ENCODE peak calls at places on chromosome X, in nine cellular contexts. One of them, this sample, is unnamed.

GRCh38 chrX:11954196-11954595 is 184.1 kb upstream of the FRMPD4 start:
- DNase-seq in activated CD4-positive, alpha-beta T cell treated with anti-CD3 and anti-CD28 coated beads for 24 hours: no peak
- DNase-seq in stimulated activated CD4-positive, alpha-beta T cell treated with anti-CD3 and anti-CD28 coated beads, Interleukin-15, amount 100 ng/mL, for 1 hour: no peak
- DNase-seq in NCI-H2171 treated with DMSO at 0.1 percent for 48 hours: no peak
- DNase-seq in ureter: no peak
- DNase-seq in SW 1271: no peak
- DNase-seq in activated CD8-positive, alpha-beta memory T cell treated with anti-CD3 and anti-CD28 coated beads for 1 hour: no peak
- DNase-seq in left colon: no peak
- DNase-seq in AG10803: peak
- DNase-seq in this sample: no peak

GRCh38 chrX:78574306-78574705 is 84.8 kb downstream of the RTL3 start:
- DNase-seq in activated CD4-positive, alpha-beta T cell treated with anti-CD3 and anti-CD28 coated beads for 24 hours: no peak
- DNase-seq in stimulated activated CD4-positive, alpha-beta T cell treated with anti-CD3 and anti-CD28 coated beads, Interleukin-15, amount 100 ng/mL, for 1 hour: no peak
- DNase-seq in NCI-H2171 treated with DMSO at 0.1 percent for 48 hours: no peak
- DNase-seq in ureter: no peak
- DNase-seq in SW 1271: no peak
- DNase-seq in activated CD8-positive, alpha-beta memory T cell treated with anti-CD3 and anti-CD28 coated beads for 1 hour: no peak
- DNase-seq in left colon: peak
- DNase-seq in AG10803: no peak
- DNase-seq in this sample: no peak

GRCh38 chrX:120486786-120487185 is 17.7 kb upstream of the LAMP2 start:
- DNase-seq in activated CD4-positive, alpha-beta T cell treated with anti-CD3 and anti-CD28 coated beads for 24 hours: no peak
- DNase-seq in stimulated activated CD4-positive, alpha-beta T cell treated with anti-CD3 and anti-CD28 coated beads, Interleukin-15, amount 100 ng/mL, for 1 hour: no peak
- DNase-seq in NCI-H2171 treated with DMSO at 0.1 percent for 48 hours: no peak
- DNase-seq in ureter: no peak
- DNase-seq in SW 1271: no peak
- DNase-seq in activated CD8-positive, alpha-beta memory T cell treated with anti-CD3 and anti-CD28 coated beads for 1 hour: no peak
- DNase-seq in left colon: no peak
- DNase-seq in AG10803: no peak
- DNase-seq in this sample: no peak

GRCh38 chrX:11254417-11255109 is 38.6 kb upstream of the AMELX start:
- DNase-seq in activated CD4-positive, alpha-beta T cell treated with anti-CD3 and anti-CD28 coated beads for 24 hours: no peak
- DNase-seq in stimulated activated CD4-positive, alpha-beta T cell treated with anti-CD3 and anti-CD28 coated beads, Interleukin-15, amount 100 ng/mL, for 1 hour: no peak
- DNase-seq in NCI-H2171 treated with DMSO at 0.1 percent for 48 hours: no peak
- DNase-seq in ureter: no peak
- DNase-seq in SW 1271: no peak
- DNase-seq in activated CD8-positive, alpha-beta memory T cell treated with anti-CD3 and anti-CD28 coated beads for 1 hour: no peak
- DNase-seq in left colon: no peak
- DNase-seq in AG10803: no peak
- DNase-seq in this sample: no peak

GRCh38 chrX:37754518-37754917 is 25.3 kb upstream of the CYBB start:
- DNase-seq in activated CD4-positive, alpha-beta T cell treated with anti-CD3 and anti-CD28 coated beads for 24 hours: no peak
- DNase-seq in stimulated activated CD4-positive, alpha-beta T cell treated with anti-CD3 and anti-CD28 coated beads, Interleukin-15, amount 100 ng/mL, for 1 hour: no peak
- DNase-seq in NCI-H2171 treated with DMSO at 0.1 percent for 48 hours: no peak
- DNase-seq in ureter: no peak
- DNase-seq in SW 1271: no peak
- DNase-seq in activated CD8-positive, alpha-beta memory T cell treated with anti-CD3 and anti-CD28 coated beads for 1 hour: no peak
- DNase-seq in left colon: no peak
- DNase-seq in AG10803: no peak
- DNase-seq in this sample: no peak

GRCh38 chrX:84046403-84046984 is 141.5 kb downstream of the RPS6KA6 start:
- DNase-seq in activated CD4-positive, alpha-beta T cell treated with anti-CD3 and anti-CD28 coated beads for 24 hours: no peak
- DNase-seq in stimulated activated CD4-positive, alpha-beta T cell treated with anti-CD3 and anti-CD28 coated beads, Interleukin-15, amount 100 ng/mL, for 1 hour: no peak
- DNase-seq in NCI-H2171 treated with DMSO at 0.1 percent for 48 hours: peak
- DNase-seq in ureter: no peak
- DNase-seq in SW 1271: peak
- DNase-seq in activated CD8-positive, alpha-beta memory T cell treated with anti-CD3 and anti-CD28 coated beads for 1 hour: no peak
- DNase-seq in left colon: no peak
- DNase-seq in AG10803: peak
- DNase-seq in this sample: peak

GRCh38 chrX:25198891-25199290 is 183.1 kb upstream of the ARX start:
- DNase-seq in activated CD4-positive, alpha-beta T cell treated with anti-CD3 and anti-CD28 coated beads for 24 hours: no peak
- DNase-seq in stimulated activated CD4-positive, alpha-beta T cell treated with anti-CD3 and anti-CD28 coated beads, Interleukin-15, amount 100 ng/mL, for 1 hour: no peak
- DNase-seq in NCI-H2171 treated with DMSO at 0.1 percent for 48 hours: no peak
- DNase-seq in ureter: no peak
- DNase-seq in SW 1271: no peak
- DNase-seq in activated CD8-positive, alpha-beta memory T cell treated with anti-CD3 and anti-CD28 coated beads for 1 hour: no peak
- DNase-seq in left colon: no peak
- DNase-seq in AG10803: no peak
- DNase-seq in this sample: no peak

GRCh38 chrX:10041383-10041782 is 74.2 kb downstream of the CLDN34 start:
- DNase-seq in activated CD4-positive, alpha-beta T cell treated with anti-CD3 and anti-CD28 coated beads for 24 hours: no peak
- DNase-seq in stimulated activated CD4-positive, alpha-beta T cell treated with anti-CD3 and anti-CD28 coated beads, Interleukin-15, amount 100 ng/mL, for 1 hour: no peak
- DNase-seq in NCI-H2171 treated with DMSO at 0.1 percent for 48 hours: no peak
- DNase-seq in ureter: no peak
- DNase-seq in SW 1271: no peak
- DNase-seq in activated CD8-positive, alpha-beta memory T cell treated with anti-CD3 and anti-CD28 coated beads for 1 hour: no peak
- DNase-seq in left colon: no peak
- DNase-seq in AG10803: peak
- DNase-seq in this sample: no peak

GRCh38 chrX:40278340-40279090 is 180.8 kb upstream of the BCOR start:
- DNase-seq in activated CD4-positive, alpha-beta T cell treated with anti-CD3 and anti-CD28 coated beads for 24 hours: no peak
- DNase-seq in stimulated activated CD4-positive, alpha-beta T cell treated with anti-CD3 and anti-CD28 coated beads, Interleukin-15, amount 100 ng/mL, for 1 hour: peak
- DNase-seq in NCI-H2171 treated with DMSO at 0.1 percent for 48 hours: no peak
- DNase-seq in ureter: no peak
- DNase-seq in SW 1271: no peak
- DNase-seq in activated CD8-positive, alpha-beta memory T cell treated with anti-CD3 and anti-CD28 coated beads for 1 hour: peak
- DNase-seq in left colon: no peak
- DNase-seq in AG10803: peak
- DNase-seq in this sample: no peak

GRCh38 chrX:153708415-153708814 is 15.8 kb downstream of the BCAP31 start:
- DNase-seq in activated CD4-positive, alpha-beta T cell treated with anti-CD3 and anti-CD28 coated beads for 24 hours: peak
- DNase-seq in stimulated activated CD4-positive, alpha-beta T cell treated with anti-CD3 and anti-CD28 coated beads, Interleukin-15, amount 100 ng/mL, for 1 hour: no peak
- DNase-seq in NCI-H2171 treated with DMSO at 0.1 percent for 48 hours: peak
- DNase-seq in ureter: peak
- DNase-seq in SW 1271: peak
- DNase-seq in activated CD8-positive, alpha-beta memory T cell treated with anti-CD3 and anti-CD28 coated beads for 1 hour: no peak
- DNase-seq in left colon: peak
- DNase-seq in AG10803: peak
- DNase-seq in this sample: peak

GRCh38 chrX:71081348-71082148 is 13.4 kb upstream of the SNX12 start:
- DNase-seq in activated CD4-positive, alpha-beta T cell treated with anti-CD3 and anti-CD28 coated beads for 24 hours: no peak
- DNase-seq in stimulated activated CD4-positive, alpha-beta T cell treated with anti-CD3 and anti-CD28 coated beads, Interleukin-15, amount 100 ng/mL, for 1 hour: no peak
- DNase-seq in NCI-H2171 treated with DMSO at 0.1 percent for 48 hours: no peak
- DNase-seq in ureter: no peak
- DNase-seq in SW 1271: no peak
- DNase-seq in activated CD8-positive, alpha-beta memory T cell treated with anti-CD3 and anti-CD28 coated beads for 1 hour: no peak
- DNase-seq in left colon: no peak
- DNase-seq in AG10803: peak
- DNase-seq in this sample: no peak

GRCh38 chrX:68139791-68140190 is 293.5 kb downstream of the OPHN1 start:
- DNase-seq in activated CD4-positive, alpha-beta T cell treated with anti-CD3 and anti-CD28 coated beads for 24 hours: no peak
- DNase-seq in stimulated activated CD4-positive, alpha-beta T cell treated with anti-CD3 and anti-CD28 coated beads, Interleukin-15, amount 100 ng/mL, for 1 hour: no peak
- DNase-seq in NCI-H2171 treated with DMSO at 0.1 percent for 48 hours: no peak
- DNase-seq in ureter: no peak
- DNase-seq in SW 1271: no peak
- DNase-seq in activated CD8-positive, alpha-beta memory T cell treated with anti-CD3 and anti-CD28 coated beads for 1 hour: no peak
- DNase-seq in left colon: no peak
- DNase-seq in AG10803: peak
- DNase-seq in this sample: no peak

GRCh38 chrX:153875391-153876111 is 10.4 kb downstream of the L1CAM start:
- DNase-seq in activated CD4-positive, alpha-beta T cell treated with anti-CD3 and anti-CD28 coated beads for 24 hours: peak
- DNase-seq in stimulated activated CD4-positive, alpha-beta T cell treated with anti-CD3 and anti-CD28 coated beads, Interleukin-15, amount 100 ng/mL, for 1 hour: peak
- DNase-seq in NCI-H2171 treated with DMSO at 0.1 percent for 48 hours: no peak
- DNase-seq in ureter: peak
- DNase-seq in SW 1271: no peak
- DNase-seq in activated CD8-positive, alpha-beta memory T cell treated with anti-CD3 and anti-CD28 coated beads for 1 hour: peak
- DNase-seq in left colon: no peak
- DNase-seq in AG10803: peak
- DNase-seq in this sample: peak

GRCh38 chrX:38313190-38313589 is 14.1 kb downstream of the RPGR start:
- DNase-seq in activated CD4-positive, alpha-beta T cell treated with anti-CD3 and anti-CD28 coated beads for 24 hours: no peak
- DNase-seq in stimulated activated CD4-positive, alpha-beta T cell treated with anti-CD3 and anti-CD28 coated beads, Interleukin-15, amount 100 ng/mL, for 1 hour: no peak
- DNase-seq in NCI-H2171 treated with DMSO at 0.1 percent for 48 hours: no peak
- DNase-seq in ureter: no peak
- DNase-seq in SW 1271: no peak
- DNase-seq in activated CD8-positive, alpha-beta memory T cell treated with anti-CD3 and anti-CD28 coated beads for 1 hour: no peak
- DNase-seq in left colon: no peak
- DNase-seq in AG10803: peak
- DNase-seq in this sample: no peak

GRCh38 chrX:40171513-40172168 is 73.9 kb upstream of the BCOR start:
- DNase-seq in activated CD4-positive, alpha-beta T cell treated with anti-CD3 and anti-CD28 coated beads for 24 hours: no peak
- DNase-seq in stimulated activated CD4-positive, alpha-beta T cell treated with anti-CD3 and anti-CD28 coated beads, Interleukin-15, amount 100 ng/mL, for 1 hour: no peak
- DNase-seq in NCI-H2171 treated with DMSO at 0.1 percent for 48 hours: no peak
- DNase-seq in ureter: no peak
- DNase-seq in SW 1271: no peak
- DNase-seq in activated CD8-positive, alpha-beta memory T cell treated with anti-CD3 and anti-CD28 coated beads for 1 hour: no peak
- DNase-seq in left colon: peak
- DNase-seq in AG10803: peak
- DNase-seq in this sample: peak

GRCh38 chrX:37745835-37746234 is 34.0 kb upstream of the CYBB start:
- DNase-seq in activated CD4-positive, alpha-beta T cell treated with anti-CD3 and anti-CD28 coated beads for 24 hours: no peak
- DNase-seq in stimulated activated CD4-positive, alpha-beta T cell treated with anti-CD3 and anti-CD28 coated beads, Interleukin-15, amount 100 ng/mL, for 1 hour: no peak
- DNase-seq in NCI-H2171 treated with DMSO at 0.1 percent for 48 hours: no peak
- DNase-seq in ureter: no peak
- DNase-seq in SW 1271: no peak
- DNase-seq in activated CD8-positive, alpha-beta memory T cell treated with anti-CD3 and anti-CD28 coated beads for 1 hour: no peak
- DNase-seq in left colon: no peak
- DNase-seq in AG10803: no peak
- DNase-seq in this sample: no peak

GRCh38 chrX:39946822-39947221 is 150.9 kb downstream of the BCOR start:
- DNase-seq in activated CD4-positive, alpha-beta T cell treated with anti-CD3 and anti-CD28 coated beads for 24 hours: no peak
- DNase-seq in stimulated activated CD4-positive, alpha-beta T cell treated with anti-CD3 and anti-CD28 coated beads, Interleukin-15, amount 100 ng/mL, for 1 hour: no peak
- DNase-seq in NCI-H2171 treated with DMSO at 0.1 percent for 48 hours: no peak
- DNase-seq in ureter: no peak
- DNase-seq in SW 1271: no peak
- DNase-seq in activated CD8-positive, alpha-beta memory T cell treated with anti-CD3 and anti-CD28 coated beads for 1 hour: no peak
- DNase-seq in left colon: no peak
- DNase-seq in AG10803: peak
- DNase-seq in this sample: peak

GRCh38 chrX:68568136-68568535 is 69.3 kb downstream of the YIPF6 start:
- DNase-seq in activated CD4-positive, alpha-beta T cell treated with anti-CD3 and anti-CD28 coated beads for 24 hours: no peak
- DNase-seq in stimulated activated CD4-positive, alpha-beta T cell treated with anti-CD3 and anti-CD28 coated beads, Interleukin-15, amount 100 ng/mL, for 1 hour: no peak
- DNase-seq in NCI-H2171 treated with DMSO at 0.1 percent for 48 hours: no peak
- DNase-seq in ureter: no peak
- DNase-seq in SW 1271: no peak
- DNase-seq in activated CD8-positive, alpha-beta memory T cell treated with anti-CD3 and anti-CD28 coated beads for 1 hour: no peak
- DNase-seq in left colon: no peak
- DNase-seq in AG10803: no peak
- DNase-seq in this sample: no peak

GRCh38 chrX:69088171-69088938 is 76.9 kb downstream of the PJA1 start:
- DNase-seq in activated CD4-positive, alpha-beta T cell treated with anti-CD3 and anti-CD28 coated beads for 24 hours: no peak
- DNase-seq in stimulated activated CD4-positive, alpha-beta T cell treated with anti-CD3 and anti-CD28 coated beads, Interleukin-15, amount 100 ng/mL, for 1 hour: no peak
- DNase-seq in NCI-H2171 treated with DMSO at 0.1 percent for 48 hours: no peak
- DNase-seq in ureter: no peak
- DNase-seq in SW 1271: no peak
- DNase-seq in activated CD8-positive, alpha-beta memory T cell treated with anti-CD3 and anti-CD28 coated beads for 1 hour: no peak
- DNase-seq in left colon: no peak
- DNase-seq in AG10803: peak
- DNase-seq in this sample: no peak

GRCh38 chrX:135522878-135523693 is 2.6 kb downstream of the INTS6L start:
- DNase-seq in activated CD4-positive, alpha-beta T cell treated with anti-CD3 and anti-CD28 coated beads for 24 hours: no peak
- DNase-seq in stimulated activated CD4-positive, alpha-beta T cell treated with anti-CD3 and anti-CD28 coated beads, Interleukin-15, amount 100 ng/mL, for 1 hour: no peak
- DNase-seq in NCI-H2171 treated with DMSO at 0.1 percent for 48 hours: no peak
- DNase-seq in ureter: no peak
- DNase-seq in SW 1271: no peak
- DNase-seq in activated CD8-positive, alpha-beta memory T cell treated with anti-CD3 and anti-CD28 coated beads for 1 hour: no peak
- DNase-seq in left colon: no peak
- DNase-seq in AG10803: no peak
- DNase-seq in this sample: no peak

GRCh38 chrX:18956322-18957032 is 27.4 kb downstream of the PHKA2 start:
- DNase-seq in activated CD4-positive, alpha-beta T cell treated with anti-CD3 and anti-CD28 coated beads for 24 hours: no peak
- DNase-seq in stimulated activated CD4-positive, alpha-beta T cell treated with anti-CD3 and anti-CD28 coated beads, Interleukin-15, amount 100 ng/mL, for 1 hour: no peak
- DNase-seq in NCI-H2171 treated with DMSO at 0.1 percent for 48 hours: no peak
- DNase-seq in ureter: no peak
- DNase-seq in SW 1271: no peak
- DNase-seq in activated CD8-positive, alpha-beta memory T cell treated with anti-CD3 and anti-CD28 coated beads for 1 hour: no peak
- DNase-seq in left colon: no peak
- DNase-seq in AG10803: no peak
- DNase-seq in this sample: no peak

GRCh38 chrX:14777484-14777883 is 95.4 kb downstream of the FANCB start:
- DNase-seq in activated CD4-positive, alpha-beta T cell treated with anti-CD3 and anti-CD28 coated beads for 24 hours: no peak
- DNase-seq in stimulated activated CD4-positive, alpha-beta T cell treated with anti-CD3 and anti-CD28 coated beads, Interleukin-15, amount 100 ng/mL, for 1 hour: no peak
- DNase-seq in NCI-H2171 treated with DMSO at 0.1 percent for 48 hours: no peak
- DNase-seq in ureter: no peak
- DNase-seq in SW 1271: no peak
- DNase-seq in activated CD8-positive, alpha-beta memory T cell treated with anti-CD3 and anti-CD28 coated beads for 1 hour: no peak
- DNase-seq in left colon: no peak
- DNase-seq in AG10803: peak
- DNase-seq in this sample: no peak

GRCh38 chrX:133493366-133493765 is 78.1 kb upstream of the GPC4 start:
- DNase-seq in activated CD4-positive, alpha-beta T cell treated with anti-CD3 and anti-CD28 coated beads for 24 hours: no peak
- DNase-seq in stimulated activated CD4-positive, alpha-beta T cell treated with anti-CD3 and anti-CD28 coated beads, Interleukin-15, amount 100 ng/mL, for 1 hour: no peak
- DNase-seq in NCI-H2171 treated with DMSO at 0.1 percent for 48 hours: no peak
- DNase-seq in ureter: no peak
- DNase-seq in SW 1271: no peak
- DNase-seq in activated CD8-positive, alpha-beta memory T cell treated with anti-CD3 and anti-CD28 coated beads for 1 hour: no peak
- DNase-seq in left colon: no peak
- DNase-seq in AG10803: no peak
- DNase-seq in this sample: no peak

GRCh38 chrX:41300758-41301437 is 33.1 kb upstream of the DDX3X start:
- DNase-seq in activated CD4-positive, alpha-beta T cell treated with anti-CD3 and anti-CD28 coated beads for 24 hours: no peak
- DNase-seq in stimulated activated CD4-positive, alpha-beta T cell treated with anti-CD3 and anti-CD28 coated beads, Interleukin-15, amount 100 ng/mL, for 1 hour: no peak
- DNase-seq in NCI-H2171 treated with DMSO at 0.1 percent for 48 hours: no peak
- DNase-seq in ureter: no peak
- DNase-seq in SW 1271: no peak
- DNase-seq in activated CD8-positive, alpha-beta memory T cell treated with anti-CD3 and anti-CD28 coated beads for 1 hour: no peak
- DNase-seq in left colon: no peak
- DNase-seq in AG10803: peak
- DNase-seq in this sample: no peak

GRCh38 chrX:23434356-23434884 is 99.8 kb downstream of the PTCHD1 start:
- DNase-seq in activated CD4-positive, alpha-beta T cell treated with anti-CD3 and anti-CD28 coated beads for 24 hours: no peak
- DNase-seq in stimulated activated CD4-positive, alpha-beta T cell treated with anti-CD3 and anti-CD28 coated beads, Interleukin-15, amount 100 ng/mL, for 1 hour: no peak
- DNase-seq in NCI-H2171 treated with DMSO at 0.1 percent for 48 hours: no peak
- DNase-seq in ureter: peak
- DNase-seq in SW 1271: no peak
- DNase-seq in activated CD8-positive, alpha-beta memory T cell treated with anti-CD3 and anti-CD28 coated beads for 1 hour: no peak
- DNase-seq in left colon: peak
- DNase-seq in AG10803: peak
- DNase-seq in this sample: no peak

GRCh38 chrX:51837926-51838325 is 55.5 kb upstream of the MAGED1 start:
- DNase-seq in activated CD4-positive, alpha-beta T cell treated with anti-CD3 and anti-CD28 coated beads for 24 hours: no peak
- DNase-seq in stimulated activated CD4-positive, alpha-beta T cell treated with anti-CD3 and anti-CD28 coated beads, Interleukin-15, amount 100 ng/mL, for 1 hour: no peak
- DNase-seq in NCI-H2171 treated with DMSO at 0.1 percent for 48 hours: peak
- DNase-seq in ureter: no peak
- DNase-seq in SW 1271: no peak
- DNase-seq in activated CD8-positive, alpha-beta memory T cell treated with anti-CD3 and anti-CD28 coated beads for 1 hour: no peak
- DNase-seq in left colon: peak
- DNase-seq in AG10803: peak
- DNase-seq in this sample: no peak

GRCh38 chrX:137031517-137032377 is 2.0 kb downstream of the GPR101 start:
- DNase-seq in activated CD4-positive, alpha-beta T cell treated with anti-CD3 and anti-CD28 coated beads for 24 hours: peak
- DNase-seq in stimulated activated CD4-positive, alpha-beta T cell treated with anti-CD3 and anti-CD28 coated beads, Interleukin-15, amount 100 ng/mL, for 1 hour: no peak
- DNase-seq in NCI-H2171 treated with DMSO at 0.1 percent for 48 hours: peak
- DNase-seq in ureter: no peak
- DNase-seq in SW 1271: no peak
- DNase-seq in activated CD8-positive, alpha-beta memory T cell treated with anti-CD3 and anti-CD28 coated beads for 1 hour: no peak
- DNase-seq in left colon: no peak
- DNase-seq in AG10803: peak
- DNase-seq in this sample: peak

GRCh38 chrX:41108007-41108683 is 22.9 kb downstream of the USP9X start:
- DNase-seq in activated CD4-positive, alpha-beta T cell treated with anti-CD3 and anti-CD28 coated beads for 24 hours: no peak
- DNase-seq in stimulated activated CD4-positive, alpha-beta T cell treated with anti-CD3 and anti-CD28 coated beads, Interleukin-15, amount 100 ng/mL, for 1 hour: no peak
- DNase-seq in NCI-H2171 treated with DMSO at 0.1 percent for 48 hours: no peak
- DNase-seq in ureter: no peak
- DNase-seq in SW 1271: no peak
- DNase-seq in activated CD8-positive, alpha-beta memory T cell treated with anti-CD3 and anti-CD28 coated beads for 1 hour: no peak
- DNase-seq in left colon: no peak
- DNase-seq in AG10803: no peak
- DNase-seq in this sample: no peak

GRCh38 chrX:133580630-133581029 is 165.3 kb upstream of the GPC4 start:
- DNase-seq in activated CD4-positive, alpha-beta T cell treated with anti-CD3 and anti-CD28 coated beads for 24 hours: no peak
- DNase-seq in stimulated activated CD4-positive, alpha-beta T cell treated with anti-CD3 and anti-CD28 coated beads, Interleukin-15, amount 100 ng/mL, for 1 hour: no peak
- DNase-seq in NCI-H2171 treated with DMSO at 0.1 percent for 48 hours: peak
- DNase-seq in ureter: no peak
- DNase-seq in SW 1271: no peak
- DNase-seq in activated CD8-positive, alpha-beta memory T cell treated with anti-CD3 and anti-CD28 coated beads for 1 hour: no peak
- DNase-seq in left colon: no peak
- DNase-seq in AG10803: peak
- DNase-seq in this sample: no peak

GRCh38 chrX:115226929-115227328 is 7.0 kb downstream of the LRCH2 start:
- DNase-seq in activated CD4-positive, alpha-beta T cell treated with anti-CD3 and anti-CD28 coated beads for 24 hours: no peak
- DNase-seq in stimulated activated CD4-positive, alpha-beta T cell treated with anti-CD3 and anti-CD28 coated beads, Interleukin-15, amount 100 ng/mL, for 1 hour: no peak
- DNase-seq in NCI-H2171 treated with DMSO at 0.1 percent for 48 hours: no peak
- DNase-seq in ureter: no peak
- DNase-seq in SW 1271: no peak
- DNase-seq in activated CD8-positive, alpha-beta memory T cell treated with anti-CD3 and anti-CD28 coated beads for 1 hour: no peak
- DNase-seq in left colon: no peak
- DNase-seq in AG10803: peak
- DNase-seq in this sample: peak

GRCh38 chrX:12701625-12702024 is 89.6 kb upstream of the PRPS2 start:
- DNase-seq in activated CD4-positive, alpha-beta T cell treated with anti-CD3 and anti-CD28 coated beads for 24 hours: peak
- DNase-seq in stimulated activated CD4-positive, alpha-beta T cell treated with anti-CD3 and anti-CD28 coated beads, Interleukin-15, amount 100 ng/mL, for 1 hour: no peak
- DNase-seq in NCI-H2171 treated with DMSO at 0.1 percent for 48 hours: peak
- DNase-seq in ureter: peak
- DNase-seq in SW 1271: peak
- DNase-seq in activated CD8-positive, alpha-beta memory T cell treated with anti-CD3 and anti-CD28 coated beads for 1 hour: no peak
- DNase-seq in left colon: peak
- DNase-seq in AG10803: peak
- DNase-seq in this sample: peak